ENCODE peak calls at places on chromosomes 6 and 20, in four cellular contexts. P is neuronal stem cell, M is H9, D is heart right ventricle. R is an unnamed sample. For H3K4me1 and H3K9me3, the result is how much of the 10 kb centered on the place peaks cover.

GRCh38 chr20:4813076-4813838 is 91.5 kb downstream of the PRND start:
- DNase-seq in D (peak), P (no peak), M (no peak), R (no peak)

GRCh38 chr6:30515967-30516753 is 26.9 kb downstream of the HLA-E start:
- DNase-seq in M (peak), P (peak), D (peak), R (peak)

GRCh38 chr6:15441215-15441868 is 195.5 kb downstream of the JARID2 start:
- DNase-seq in M (peak), P (peak), D (peak), R (peak)

GRCh38 chr20:32541917-32542615 is 43.1 kb downstream of the NOL4L start:
- DNase-seq in D (no peak), M (no peak), P (no peak), R (no peak)

GRCh38 chr20:63402178-63402859 is 41.2 kb upstream of the CHRNA4 start:
- DNase-seq in D (no peak), P (no peak), M (no peak), R (no peak)

GRCh38 chr20:12112665-12113064 is 195.0 kb downstream of the BTBD3 start:
- DNase-seq in P (no peak), M (no peak), D (no peak), R (no peak)

GRCh38 chr20:32478576-32478975 is 106.6 kb downstream of the NOL4L start:
- DNase-seq in P (no peak), D (no peak), M (no peak), R (no peak)

GRCh38 chr6:14664112-14664592 is 546.6 kb downstream of the CD83 start:
- DNase-seq in M (no peak), D (no peak), P (no peak), R (no peak)

GRCh38 chr6:159168536-159169192 is 536 bp upstream of the FNDC1 start:
- DNase-seq in P (peak), M (peak), D (peak), R (peak)

GRCh38 chr6:88165087-88165876 is 865 bp downstream of the CNR1 start:
- DNase-seq in D (no peak), P (no peak), M (no peak), R (no peak)

GRCh38 chr6:169019727-169020491 is 233.7 kb downstream of the THBS2 start:
- DNase-seq in D (no peak), M (peak), P (no peak), R (no peak)

GRCh38 chr6:144710207-144710606 is 425.1 kb downstream of the UTRN start:
- DNase-seq in M (no peak), P (no peak), D (no peak), R (no peak)

GRCh38 chr6:21914121-21914973 is 320.8 kb downstream of the SOX4 start:
- DNase-seq in D (peak), P (no peak), M (no peak), R (no peak)

GRCh38 chr20:7694940-7695567 is 245.2 kb downstream of the HAO1 start:
- DNase-seq in M (no peak), P (no peak), D (no peak), R (no peak)

GRCh38 chr6:166370489-166370888 is 12.3 kb downstream of the MPC1 start:
- DNase-seq in M (no peak), D (no peak), P (no peak), R (no peak)

GRCh38 chr6:77880501-77880900 is 227.7 kb downstream of the MEI4 start:
- DNase-seq in M (no peak), P (no peak), D (no peak), R (no peak)

GRCh38 chr6:52681416-52681815 is 10.5 kb downstream of the TMEM14A start:
- DNase-seq in M (no peak), D (no peak), P (no peak), R (no peak)

GRCh38 chr6:130515306-130515705 is 149.5 kb downstream of the TMEM200A start:
- DNase-seq in M (no peak), P (no peak), D (no peak), R (no peak)

GRCh38 chr6:166629628-166630027 is 2.6 kb upstream of the RPS6KA2 start:
- DNase-seq in M (no peak), D (no peak), P (no peak), R (no peak)

GRCh38 chr20:16574656-16575355 is 1.6 kb upstream of the KIF16B start:
- DNase-seq in P (peak), M (peak), D (peak), R (no peak)

GRCh38 chr6:110357696-110358535 is at the start of gene METTL24:
- DNase-seq in D (no peak), P (no peak), M (peak), R (no peak)

GRCh38 chr6:150185697-150186096 is 42.9 kb downstream of the PPP1R14C start:
- DNase-seq in P (no peak), M (no peak), D (no peak), R (no peak)

GRCh38 chr20:24998631-24999445 is 6.3 kb upstream of the APMAP start:
- DNase-seq in P (no peak), M (peak), D (no peak), R (no peak)

GRCh38 chr6:50713226-50713625 is at the start of gene TFAP2D:
- DNase-seq in P (no peak), D (no peak), M (no peak), R (no peak)

GRCh38 chr6:168274046-168274952 is 45.3 kb downstream of the DACT2 start:
- DNase-seq in M (peak), P (no peak), D (no peak), R (no peak)

GRCh38 chr20:46114449-46114848 is 3.7 kb upstream of the CD40 start:
- DNase-seq in D (no peak), P (no peak), M (no peak), R (no peak)

GRCh38 chr6:136510782-136511181 is 39.4 kb downstream of the MAP7 start:
- DNase-seq in P (no peak), M (no peak), D (no peak), R (no peak)

DNA sequence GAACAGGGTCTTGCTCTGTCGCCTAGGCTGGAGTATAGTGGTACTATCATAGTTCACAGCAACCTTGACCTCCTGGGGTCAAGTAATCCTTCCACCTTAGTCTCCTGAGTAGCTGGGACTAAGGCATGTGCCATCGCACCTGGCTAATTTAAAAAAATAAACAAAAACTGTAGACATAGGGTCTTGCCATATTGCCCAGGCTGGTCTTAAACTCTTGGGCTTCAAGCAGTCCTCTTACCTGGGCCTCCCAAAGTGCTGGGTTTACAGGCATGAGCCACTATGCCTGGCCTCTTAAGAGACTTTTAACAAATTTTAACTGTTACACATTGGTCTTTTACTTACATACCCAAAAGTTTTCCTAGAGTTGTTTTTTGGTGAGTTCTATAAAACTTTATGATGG is 12.4 kb downstream of the CD2AP start:
- DNase-seq in P (no peak), M (no peak), D (no peak), R (no peak)
- H3K4me1 ChIP-seq in P (under half), M (under half), D (under half), R (under half)

DNA sequence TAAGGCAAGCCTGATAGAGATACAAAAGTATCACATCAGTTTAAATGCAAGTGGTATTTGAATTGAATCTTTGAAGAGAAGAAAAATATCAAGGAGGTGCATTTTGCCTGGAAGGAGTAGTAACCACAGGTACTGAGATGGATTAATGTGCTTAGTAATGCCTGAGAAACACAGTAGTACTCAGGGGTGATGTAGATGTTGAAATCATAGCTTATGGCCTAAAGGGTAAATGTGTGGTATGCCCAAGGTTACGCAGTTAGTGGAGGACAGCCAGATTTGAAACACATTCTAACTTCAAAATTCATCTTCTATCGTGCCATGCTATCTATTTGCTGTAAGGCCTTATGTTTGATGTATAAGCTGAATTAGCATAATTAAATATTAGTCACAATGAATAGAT is 55.9 kb downstream of the STXBP5 start:
- DNase-seq in D (no peak), P (no peak), M (no peak), R (no peak)
- H3K9me3 ChIP-seq in D (under half), P (under half), M (under half), R (under half)

GRCh38 chr6:37827603-37828265 is 8.2 kb downstream of the ZFAND3 start:
- DNase-seq in D (no peak), P (no peak), M (no peak), R (no peak)

GRCh38 chr6:37826993-37827392 is 7.5 kb downstream of the ZFAND3 start:
- DNase-seq in P (no peak), D (no peak), M (no peak), R (no peak)

GRCh38 chr6:37822851-37823682 is 3.5 kb downstream of the ZFAND3 start:
- DNase-seq in M (no peak), D (no peak), P (peak), R (no peak)

GRCh38 chr6:37824170-37824569 is 4.6 kb downstream of the ZFAND3 start:
- DNase-seq in M (no peak), D (no peak), P (no peak), R (no peak)

GRCh38 chr6:37826188-37826587 is 6.7 kb downstream of the ZFAND3 start:
- DNase-seq in M (no peak), D (no peak), P (no peak), R (no peak)
- H3K4me1 ChIP-seq in M (under half), D (half or more), P (under half), R (under half)

GRCh38 chr6:28182255-28182654 is 40.6 kb downstream of the ZKSCAN8 start:
- DNase-seq in D (no peak), M (no peak), P (no peak), R (no peak)
- H3K9me3 ChIP-seq in D (under half), M (under half), P (under half), R (under half)

GRCh38 chr6:163539101-163539762 is 124.7 kb downstream of the QKI start:
- DNase-seq in D (no peak), M (no peak), P (no peak), R (no peak)
- H3K4me1 ChIP-seq in D (half or more), M (under half), P (under half), R (under half)

DNA sequence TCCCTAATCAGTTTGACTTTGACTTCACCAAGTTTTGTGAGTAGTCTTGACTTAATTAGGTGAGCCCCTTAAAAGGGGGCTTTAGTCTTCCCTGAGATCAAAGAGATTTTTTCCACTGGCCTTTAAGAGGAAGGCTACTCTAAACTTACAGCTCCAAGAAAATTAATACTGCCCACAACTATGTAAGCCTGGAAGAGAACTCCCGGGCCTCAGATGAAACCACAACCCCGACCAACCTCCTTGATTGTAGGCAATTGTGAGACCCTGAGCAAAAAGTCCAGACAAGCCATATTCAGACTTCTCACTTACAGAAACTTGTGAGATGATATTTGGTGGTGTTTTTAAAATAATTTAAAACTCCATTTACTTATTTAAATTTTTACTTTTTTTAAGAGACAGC is 18.1 kb downstream of the SNX3 start:
- DNase-seq in M (no peak), D (no peak), P (no peak), R (no peak)
- H3K9me3 ChIP-seq in M (under half), D (under half), P (under half), R (under half)

GRCh38 chr6:40387871-40388264 is 199.3 kb downstream of the LRFN2 start:
- DNase-seq in P (no peak), D (no peak), M (no peak), R (no peak)

GRCh38 chr6:40386200-40386599 is 201.0 kb downstream of the LRFN2 start:
- DNase-seq in M (no peak), P (no peak), D (no peak), R (no peak)

GRCh38 chr6:40389176-40389767 is 197.9 kb downstream of the LRFN2 start:
- DNase-seq in M (no peak), D (no peak), P (no peak), R (no peak)

GRCh38 chr6:40390144-40390800 is 196.9 kb downstream of the LRFN2 start:
- DNase-seq in D (no peak), P (no peak), M (no peak), R (no peak)

DNA sequence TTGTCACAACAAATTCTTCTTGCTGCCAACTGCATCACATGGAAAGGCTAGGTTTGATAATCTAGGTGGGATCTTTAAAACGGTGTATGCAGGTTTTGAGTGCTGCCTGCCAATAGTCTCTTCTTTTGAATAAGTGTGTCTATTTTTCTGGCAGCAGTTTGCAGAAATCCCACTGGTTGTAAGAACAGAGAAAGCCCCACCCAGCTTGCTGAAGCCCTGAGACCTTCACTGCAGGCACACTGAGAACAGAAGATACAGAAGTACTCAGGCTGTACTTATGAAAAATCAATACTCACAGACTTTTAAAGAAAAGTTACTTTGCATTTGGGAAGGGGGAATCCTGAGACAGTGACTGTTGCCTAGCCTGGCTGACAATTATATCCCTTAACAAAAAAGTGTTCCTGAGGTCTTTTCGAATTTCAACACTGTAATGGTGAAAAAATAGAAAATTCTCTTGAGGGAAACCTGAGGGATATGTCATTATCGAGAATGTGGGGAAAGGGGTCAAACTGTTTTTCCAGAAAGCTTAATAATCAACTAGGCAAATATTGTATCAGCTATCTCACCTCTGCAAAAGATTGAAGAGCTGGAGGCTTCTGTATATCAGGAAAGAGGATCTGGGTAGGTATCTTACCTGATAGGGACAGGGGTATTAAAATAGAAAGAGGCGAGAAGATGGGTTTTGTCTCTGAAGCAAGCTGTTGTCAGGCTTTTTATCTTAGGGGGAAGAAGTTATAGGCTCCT is 199.9 kb downstream of the LRFN2 start:
- DNase-seq in D (no peak), M (no peak), P (no peak), R (no peak)
- H3K4me1 ChIP-seq in D (under half), M (under half), P (under half), R (under half)

DNA sequence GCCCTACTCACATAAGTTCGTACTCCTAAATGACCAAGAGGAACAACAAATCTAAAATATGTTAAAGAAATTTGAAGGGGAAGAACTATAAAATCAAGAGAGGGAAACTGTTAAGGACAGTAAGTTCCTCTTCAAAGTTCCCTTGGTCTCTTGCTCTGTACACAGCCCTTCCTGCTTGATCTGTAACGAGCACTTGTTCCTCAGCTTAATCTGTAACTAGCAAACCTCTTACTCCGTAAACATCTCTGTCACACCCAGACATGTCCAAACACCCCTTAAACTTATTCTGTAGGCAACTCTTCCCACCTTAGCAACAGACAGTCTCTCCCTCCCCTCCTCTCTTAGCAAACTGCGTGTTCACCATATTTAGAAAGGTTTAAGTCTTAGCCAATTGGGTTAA is 29.9 kb downstream of the PLN start:
- DNase-seq in P (no peak), D (no peak), M (no peak), R (no peak)
- H3K9me3 ChIP-seq in P (under half), D (under half), M (under half), R (half or more)

GRCh38 chr6:43687079-43687436 is 533 bp downstream of the MRPS18A start:
- DNase-seq in P (no peak), M (no peak), D (no peak), R (no peak)
- H3K4me1 ChIP-seq in P (under half), M (under half), D (half or more), R (under half)

GRCh38 chr6:28737750-28738395 is 185.9 kb downstream of the TRIM27 start:
- DNase-seq in D (no peak), P (no peak), M (peak), R (no peak)
- H3K9me3 ChIP-seq in D (under half), P (under half), M (under half), R (under half)